ENCODE peak calls at places on chromosomes 2 and 18, in six cellular contexts. One of them, this sample, is unnamed.

GRCh38 chr18:79568543-79569205 is 110.9 kb upstream of the CTDP1 start:
- DNase-seq in esophagus squamous epithelium: no peak
- DNase-seq in psoas muscle: peak; percentile 25
- DNase-seq in dorsolateral prefrontal cortex: peak; percentile 13
- DNase-seq in epithelial cell of esophagus: no peak
- DNase-seq in heart right ventricle: no peak
- DNase-seq in this sample: peak; percentile 27

GRCh38 chr18:48336332-48336731 is 72.9 kb downstream of the ZBTB7C start:
- DNase-seq in epithelial cell of esophagus: peak; percentile 42
- DNase-seq in dorsolateral prefrontal cortex: no peak
- DNase-seq in esophagus squamous epithelium: no peak
- DNase-seq in psoas muscle: no peak
- DNase-seq in heart right ventricle: no peak
- DNase-seq in this sample: no peak

GRCh38 chr2:126342457-126342856 is 313.5 kb upstream of the GYPC start:
- DNase-seq in esophagus squamous epithelium: no peak
- DNase-seq in heart right ventricle: no peak
- DNase-seq in epithelial cell of esophagus: no peak
- DNase-seq in psoas muscle: no peak
- DNase-seq in dorsolateral prefrontal cortex: no peak
- DNase-seq in this sample: no peak

GRCh38 chr2:183185534-183185933 is 61.3 kb downstream of the NUP35 start:
- DNase-seq in psoas muscle: no peak
- DNase-seq in heart right ventricle: no peak
- DNase-seq in dorsolateral prefrontal cortex: no peak
- DNase-seq in epithelial cell of esophagus: no peak
- DNase-seq in esophagus squamous epithelium: no peak
- DNase-seq in this sample: no peak

GRCh38 chr2:49360051-49360767 is 205.9 kb upstream of the FSHR start:
- DNase-seq in dorsolateral prefrontal cortex: no peak
- DNase-seq in heart right ventricle: no peak
- DNase-seq in psoas muscle: no peak
- DNase-seq in esophagus squamous epithelium: no peak
- DNase-seq in epithelial cell of esophagus: no peak
- DNase-seq in this sample: no peak

GRCh38 chr2:25098056-25098455 is 56.2 kb downstream of the EFR3B start:
- DNase-seq in esophagus squamous epithelium: no peak
- DNase-seq in heart right ventricle: no peak
- DNase-seq in dorsolateral prefrontal cortex: no peak
- DNase-seq in epithelial cell of esophagus: no peak
- DNase-seq in psoas muscle: no peak
- DNase-seq in this sample: no peak

GRCh38 chr18:23689616-23690504 is 607 bp downstream of the LAMA3 start:
- DNase-seq in epithelial cell of esophagus: no peak
- DNase-seq in esophagus squamous epithelium: no peak
- DNase-seq in dorsolateral prefrontal cortex: no peak
- DNase-seq in psoas muscle: peak; percentile 57
- DNase-seq in heart right ventricle: peak; percentile 18
- DNase-seq in this sample: peak; percentile 19

GRCh38 chr2:191321861-191322662 is 76.9 kb downstream of the MYO1B start:
- DNase-seq in psoas muscle: no peak
- DNase-seq in esophagus squamous epithelium: no peak
- DNase-seq in heart right ventricle: no peak
- DNase-seq in epithelial cell of esophagus: peak; percentile 66
- DNase-seq in dorsolateral prefrontal cortex: no peak
- DNase-seq in this sample: no peak

GRCh38 chr2:205763708-205764501 is 81.6 kb downstream of the NRP2 start:
- DNase-seq in dorsolateral prefrontal cortex: peak; percentile 52
- DNase-seq in psoas muscle: peak; percentile 62
- DNase-seq in heart right ventricle: peak; percentile 55
- DNase-seq in epithelial cell of esophagus: peak; percentile 86
- DNase-seq in esophagus squamous epithelium: no peak
- DNase-seq in this sample: peak; percentile 64

GRCh38 chr2:95346236-95346737 is 49.1 kb downstream of the KCNIP3 start:
- DNase-seq in esophagus squamous epithelium: no peak
- DNase-seq in epithelial cell of esophagus: peak; percentile 49
- DNase-seq in heart right ventricle: peak; percentile 81
- DNase-seq in dorsolateral prefrontal cortex: no peak
- DNase-seq in psoas muscle: peak; percentile 80
- DNase-seq in this sample: no peak

GRCh38 chr2:153595939-153596338 is 117.4 kb upstream of the RPRM start:
- DNase-seq in psoas muscle: no peak
- DNase-seq in heart right ventricle: no peak
- DNase-seq in epithelial cell of esophagus: peak; percentile 25
- DNase-seq in dorsolateral prefrontal cortex: no peak
- DNase-seq in esophagus squamous epithelium: no peak
- DNase-seq in this sample: no peak

GRCh38 chr2:241035142-241035817 is 36.9 kb downstream of the SNED1 start:
- DNase-seq in esophagus squamous epithelium: no peak
- DNase-seq in heart right ventricle: no peak
- DNase-seq in dorsolateral prefrontal cortex: no peak
- DNase-seq in epithelial cell of esophagus: no peak
- DNase-seq in psoas muscle: no peak
- DNase-seq in this sample: no peak

GRCh38 chr2:160194351-160194750 is 5.7 kb downstream of the ITGB6 start:
- DNase-seq in epithelial cell of esophagus: peak; percentile 85
- DNase-seq in psoas muscle: no peak
- DNase-seq in dorsolateral prefrontal cortex: no peak
- DNase-seq in heart right ventricle: no peak
- DNase-seq in esophagus squamous epithelium: no peak
- DNase-seq in this sample: no peak

GRCh38 chr2:223797811-223798721 is 39.3 kb downstream of the AP1S3 start:
- DNase-seq in psoas muscle: no peak
- DNase-seq in epithelial cell of esophagus: peak; percentile 61
- DNase-seq in dorsolateral prefrontal cortex: no peak
- DNase-seq in esophagus squamous epithelium: no peak
- DNase-seq in heart right ventricle: no peak
- DNase-seq in this sample: peak; percentile 23

GRCh38 chr2:147091448-147091847 is 753.4 kb upstream of the ACVR2A start:
- DNase-seq in heart right ventricle: no peak
- DNase-seq in esophagus squamous epithelium: no peak
- DNase-seq in psoas muscle: no peak
- DNase-seq in dorsolateral prefrontal cortex: no peak
- DNase-seq in epithelial cell of esophagus: no peak
- DNase-seq in this sample: no peak

GRCh38 chr2:9974344-9974743 is 22.9 kb downstream of the GRHL1 start:
- DNase-seq in esophagus squamous epithelium: no peak
- DNase-seq in dorsolateral prefrontal cortex: no peak
- DNase-seq in psoas muscle: no peak
- DNase-seq in heart right ventricle: no peak
- DNase-seq in epithelial cell of esophagus: no peak
- DNase-seq in this sample: no peak

GRCh38 chr2:56009758-56010534 is 86.4 kb upstream of the EFEMP1 start:
- DNase-seq in epithelial cell of esophagus: peak; percentile 59
- DNase-seq in psoas muscle: no peak
- DNase-seq in dorsolateral prefrontal cortex: no peak
- DNase-seq in esophagus squamous epithelium: no peak
- DNase-seq in heart right ventricle: no peak
- DNase-seq in this sample: no peak

GRCh38 chr2:9318461-9319337 is 104.6 kb downstream of the ITGB1BP1 start:
- DNase-seq in epithelial cell of esophagus: peak; percentile 25
- DNase-seq in esophagus squamous epithelium: no peak
- DNase-seq in heart right ventricle: peak; percentile 72
- DNase-seq in psoas muscle: peak; percentile 67
- DNase-seq in dorsolateral prefrontal cortex: no peak
- DNase-seq in this sample: peak; percentile 64

GRCh38 chr2:120344214-120344990 is 1.5 kb upstream of the INHBB start:
- DNase-seq in heart right ventricle: peak; percentile 34
- DNase-seq in epithelial cell of esophagus: no peak
- DNase-seq in esophagus squamous epithelium: no peak
- DNase-seq in psoas muscle: peak; percentile 79
- DNase-seq in dorsolateral prefrontal cortex: no peak
- DNase-seq in this sample: peak; percentile 31

GRCh38 chr2:43157506-43158232 is 68.7 kb downstream of the ZFP36L2 start:
- DNase-seq in epithelial cell of esophagus: peak; percentile 83
- DNase-seq in dorsolateral prefrontal cortex: no peak
- DNase-seq in esophagus squamous epithelium: no peak
- DNase-seq in heart right ventricle: no peak
- DNase-seq in psoas muscle: no peak
- DNase-seq in this sample: peak; percentile 63

GRCh38 chr2:239236043-239236807 is 164.6 kb downstream of the HDAC4 start:
- DNase-seq in heart right ventricle: no peak
- DNase-seq in epithelial cell of esophagus: no peak
- DNase-seq in esophagus squamous epithelium: no peak
- DNase-seq in dorsolateral prefrontal cortex: no peak
- DNase-seq in psoas muscle: no peak
- DNase-seq in this sample: no peak

GRCh38 chr2:7108792-7109557 is 191.8 kb downstream of the RNF144A start:
- DNase-seq in dorsolateral prefrontal cortex: no peak
- DNase-seq in heart right ventricle: no peak
- DNase-seq in epithelial cell of esophagus: no peak
- DNase-seq in esophagus squamous epithelium: no peak
- DNase-seq in psoas muscle: no peak
- DNase-seq in this sample: no peak

GRCh38 chr2:7109558-7109935 is 192.3 kb downstream of the RNF144A start:
- DNase-seq in heart right ventricle: no peak
- DNase-seq in esophagus squamous epithelium: no peak
- DNase-seq in epithelial cell of esophagus: no peak
- DNase-seq in psoas muscle: no peak
- DNase-seq in dorsolateral prefrontal cortex: no peak
- DNase-seq in this sample: no peak

GRCh38 chr2:7115364-7115763 is 198.2 kb downstream of the RNF144A start:
- DNase-seq in heart right ventricle: no peak
- DNase-seq in dorsolateral prefrontal cortex: no peak
- DNase-seq in esophagus squamous epithelium: no peak
- DNase-seq in epithelial cell of esophagus: no peak
- DNase-seq in psoas muscle: no peak
- DNase-seq in this sample: no peak

GRCh38 chr2:7116516-7116915 is 199.3 kb downstream of the RNF144A start:
- DNase-seq in psoas muscle: no peak
- DNase-seq in epithelial cell of esophagus: no peak
- DNase-seq in dorsolateral prefrontal cortex: no peak
- DNase-seq in esophagus squamous epithelium: no peak
- DNase-seq in heart right ventricle: no peak
- DNase-seq in this sample: no peak

DNA sequence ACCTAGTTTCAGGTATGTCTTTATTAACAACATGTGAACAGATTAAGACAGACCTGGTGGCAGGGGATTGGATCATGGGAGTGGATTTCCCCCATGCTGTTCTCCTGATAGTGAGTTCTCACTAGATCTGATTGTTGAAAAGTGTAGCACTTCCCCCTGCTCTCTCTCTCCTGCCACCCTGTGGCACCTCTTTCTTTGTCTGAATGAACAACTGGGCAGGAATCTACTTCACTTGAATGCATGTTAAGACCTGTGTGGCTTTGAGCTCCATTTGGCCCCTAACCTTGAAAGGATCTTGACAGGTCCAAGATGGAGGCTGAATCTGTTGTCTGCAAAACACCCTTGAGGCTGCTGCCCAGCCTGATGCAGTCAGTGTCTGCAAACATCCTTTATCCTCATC is 194.4 kb downstream of the RNF144A start:
- DNase-seq in psoas muscle: no peak
- DNase-seq in heart right ventricle: no peak
- DNase-seq in epithelial cell of esophagus: peak; percentile 32
- DNase-seq in esophagus squamous epithelium: no peak
- DNase-seq in dorsolateral prefrontal cortex: no peak
- DNase-seq in this sample: peak; percentile 8
- TF ChIP-seq CTCF in psoas muscle: peak; percentile 13
- TF ChIP-seq CTCF in heart right ventricle: no peak
- TF ChIP-seq CTCF in epithelial cell of esophagus: peak; percentile 8
- TF ChIP-seq CTCF in esophagus squamous epithelium: peak; percentile 16
- TF ChIP-seq CTCF in dorsolateral prefrontal cortex: no peak
- TF ChIP-seq CTCF in this sample: no peak

DNA sequence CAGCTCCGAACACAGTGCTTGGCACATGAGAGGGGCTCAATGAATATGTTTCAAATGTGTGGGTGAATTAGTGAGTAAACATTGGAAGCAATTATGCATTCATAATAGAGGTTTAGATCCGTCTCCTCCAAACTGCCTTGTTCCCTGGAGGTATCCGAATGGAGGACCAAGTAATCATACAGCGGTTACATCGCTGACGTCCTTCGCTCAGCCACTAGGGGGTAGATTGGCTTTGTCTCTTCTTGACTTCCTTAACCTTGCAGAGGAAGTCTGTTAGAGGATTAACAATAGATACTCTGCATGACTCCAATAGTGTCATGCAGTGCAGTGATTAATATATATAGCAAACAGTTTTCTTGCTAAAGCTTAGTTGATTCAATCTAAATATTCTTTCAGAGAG is 517.0 kb downstream of the PTPRM start:
- DNase-seq in esophagus squamous epithelium: no peak
- DNase-seq in epithelial cell of esophagus: peak; percentile 66
- DNase-seq in dorsolateral prefrontal cortex: no peak
- DNase-seq in psoas muscle: no peak
- DNase-seq in heart right ventricle: peak; percentile 19
- DNase-seq in this sample: no peak
- TF ChIP-seq CTCF in esophagus squamous epithelium: peak; percentile 45
- TF ChIP-seq CTCF in epithelial cell of esophagus: peak; percentile 54
- TF ChIP-seq CTCF in dorsolateral prefrontal cortex: peak; percentile 27
- TF ChIP-seq CTCF in psoas muscle: peak; percentile 42
- TF ChIP-seq CTCF in heart right ventricle: peak; percentile 61
- TF ChIP-seq CTCF in this sample: no peak

GRCh38 chr2:70095833-70096670 is 8.8 kb downstream of the PCBP1 start:
- DNase-seq in esophagus squamous epithelium: no peak
- DNase-seq in psoas muscle: no peak
- DNase-seq in dorsolateral prefrontal cortex: no peak
- DNase-seq in heart right ventricle: no peak
- DNase-seq in epithelial cell of esophagus: no peak
- DNase-seq in this sample: no peak
- TF ChIP-seq CTCF in esophagus squamous epithelium: no peak
- TF ChIP-seq CTCF in psoas muscle: no peak
- TF ChIP-seq CTCF in dorsolateral prefrontal cortex: no peak
- TF ChIP-seq CTCF in heart right ventricle: no peak
- TF ChIP-seq CTCF in epithelial cell of esophagus: no peak
- TF ChIP-seq CTCF in this sample: no peak

GRCh38 chr2:96578731-96579130 is 42.2 kb downstream of the ARID5A start:
- DNase-seq in epithelial cell of esophagus: no peak
- DNase-seq in dorsolateral prefrontal cortex: no peak
- DNase-seq in psoas muscle: no peak
- DNase-seq in esophagus squamous epithelium: no peak
- DNase-seq in heart right ventricle: no peak
- DNase-seq in this sample: no peak

GRCh38 chr2:96575790-96576456 is 39.4 kb downstream of the ARID5A start:
- DNase-seq in heart right ventricle: no peak
- DNase-seq in dorsolateral prefrontal cortex: no peak
- DNase-seq in esophagus squamous epithelium: no peak
- DNase-seq in psoas muscle: no peak
- DNase-seq in epithelial cell of esophagus: no peak
- DNase-seq in this sample: no peak

GRCh38 chr2:96579422-96579821 is 42.9 kb downstream of the ARID5A start:
- DNase-seq in psoas muscle: no peak
- DNase-seq in heart right ventricle: no peak
- DNase-seq in esophagus squamous epithelium: no peak
- DNase-seq in dorsolateral prefrontal cortex: no peak
- DNase-seq in epithelial cell of esophagus: no peak
- DNase-seq in this sample: no peak

DNA sequence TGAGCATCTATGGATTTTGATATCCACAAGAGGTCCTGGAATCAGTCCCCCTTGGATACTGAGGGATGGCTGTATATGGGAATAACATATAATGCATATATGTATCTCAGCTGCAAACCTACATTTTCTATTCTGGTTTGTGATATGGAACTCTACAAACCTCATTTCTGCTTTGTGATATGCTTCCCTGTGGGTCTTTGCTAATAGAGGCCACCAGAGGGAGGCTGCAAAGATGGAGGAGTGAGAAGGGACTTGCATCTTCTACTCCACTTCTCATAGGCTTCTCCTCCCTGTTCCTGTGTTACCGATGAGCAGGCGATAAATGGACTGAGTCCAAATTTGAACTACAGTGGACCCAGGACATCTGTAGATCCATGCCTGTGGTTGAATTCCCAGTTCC is 37.8 kb downstream of the ARID5A start:
- DNase-seq in psoas muscle: no peak
- DNase-seq in heart right ventricle: no peak
- DNase-seq in epithelial cell of esophagus: no peak
- DNase-seq in dorsolateral prefrontal cortex: no peak
- DNase-seq in esophagus squamous epithelium: no peak
- DNase-seq in this sample: no peak
- TF ChIP-seq CTCF in psoas muscle: no peak
- TF ChIP-seq CTCF in heart right ventricle: no peak
- TF ChIP-seq CTCF in epithelial cell of esophagus: peak; percentile 11
- TF ChIP-seq CTCF in dorsolateral prefrontal cortex: no peak
- TF ChIP-seq CTCF in esophagus squamous epithelium: no peak
- TF ChIP-seq CTCF in this sample: no peak